ENCODE peak calls at places on chromosome 7, in eight cellular contexts. One of them, this sample, is unnamed.

GRCh38 chr7:100215895-100216294 is 3.9 kb upstream of the PVRIG start:
- DNase-seq in aorta: no peak
- DNase-seq in fibroblast of lung: peak
- DNase-seq in CD4-positive, CD25-positive, alpha-beta regulatory T cell: no peak
- DNase-seq in HCT116: no peak
- DNase-seq in substantia nigra: peak
- DNase-seq in psoas muscle: no peak
- DNase-seq in small intestine: no peak
- DNase-seq in this sample: no peak

GRCh38 chr7:152395115-152395514 is 40.7 kb downstream of the KMT2C start:
- DNase-seq in aorta: no peak
- DNase-seq in fibroblast of lung: peak
- DNase-seq in CD4-positive, CD25-positive, alpha-beta regulatory T cell: no peak
- DNase-seq in HCT116: no peak
- DNase-seq in substantia nigra: no peak
- DNase-seq in psoas muscle: no peak
- DNase-seq in small intestine: no peak
- DNase-seq in this sample: no peak

GRCh38 chr7:146565872-146566271 is 449.3 kb downstream of the CNTNAP2 start:
- DNase-seq in aorta: no peak
- DNase-seq in fibroblast of lung: no peak
- DNase-seq in CD4-positive, CD25-positive, alpha-beta regulatory T cell: no peak
- DNase-seq in HCT116: no peak
- DNase-seq in substantia nigra: no peak
- DNase-seq in psoas muscle: no peak
- DNase-seq in small intestine: no peak
- DNase-seq in this sample: no peak

GRCh38 chr7:112989531-112989930 is 97.1 kb downstream of the GPR85 start:
- DNase-seq in aorta: no peak
- DNase-seq in fibroblast of lung: peak
- DNase-seq in CD4-positive, CD25-positive, alpha-beta regulatory T cell: no peak
- DNase-seq in HCT116: no peak
- DNase-seq in substantia nigra: no peak
- DNase-seq in psoas muscle: no peak
- DNase-seq in small intestine: no peak
- DNase-seq in this sample: no peak

GRCh38 chr7:102444961-102445673 is 11.7 kb downstream of the ORAI2 start:
- DNase-seq in aorta: no peak
- DNase-seq in fibroblast of lung: no peak
- DNase-seq in CD4-positive, CD25-positive, alpha-beta regulatory T cell: no peak
- DNase-seq in HCT116: no peak
- DNase-seq in substantia nigra: no peak
- DNase-seq in psoas muscle: no peak
- DNase-seq in small intestine: no peak
- DNase-seq in this sample: no peak

GRCh38 chr7:47709051-47709450 is 127.1 kb upstream of the TNS3 start:
- DNase-seq in aorta: no peak
- DNase-seq in fibroblast of lung: no peak
- DNase-seq in CD4-positive, CD25-positive, alpha-beta regulatory T cell: no peak
- DNase-seq in HCT116: no peak
- DNase-seq in substantia nigra: no peak
- DNase-seq in psoas muscle: no peak
- DNase-seq in small intestine: no peak
- DNase-seq in this sample: no peak

GRCh38 chr7:129877146-129877792 is 75.5 kb downstream of the UBE2H start:
- DNase-seq in aorta: no peak
- DNase-seq in fibroblast of lung: no peak
- DNase-seq in CD4-positive, CD25-positive, alpha-beta regulatory T cell: no peak
- DNase-seq in HCT116: no peak
- DNase-seq in substantia nigra: no peak
- DNase-seq in psoas muscle: no peak
- DNase-seq in small intestine: no peak
- DNase-seq in this sample: no peak

GRCh38 chr7:33185786-33186185 is 56.4 kb downstream of the BBS9 start:
- DNase-seq in aorta: no peak
- DNase-seq in fibroblast of lung: peak
- DNase-seq in CD4-positive, CD25-positive, alpha-beta regulatory T cell: peak
- DNase-seq in HCT116: peak
- DNase-seq in substantia nigra: no peak
- DNase-seq in psoas muscle: no peak
- DNase-seq in small intestine: peak
- DNase-seq in this sample: no peak

GRCh38 chr7:41732279-41733062 is 29.6 kb upstream of the INHBA start:
- DNase-seq in aorta: peak
- DNase-seq in fibroblast of lung: no peak
- DNase-seq in CD4-positive, CD25-positive, alpha-beta regulatory T cell: no peak
- DNase-seq in HCT116: peak
- DNase-seq in substantia nigra: no peak
- DNase-seq in psoas muscle: no peak
- DNase-seq in small intestine: peak
- DNase-seq in this sample: no peak

GRCh38 chr7:38801786-38802185 is 107.2 kb downstream of the VPS41 start:
- DNase-seq in aorta: no peak
- DNase-seq in fibroblast of lung: peak
- DNase-seq in CD4-positive, CD25-positive, alpha-beta regulatory T cell: no peak
- DNase-seq in HCT116: no peak
- DNase-seq in substantia nigra: no peak
- DNase-seq in psoas muscle: no peak
- DNase-seq in small intestine: no peak
- DNase-seq in this sample: no peak

GRCh38 chr7:22814261-22815208 is 8.1 kb downstream of the TOMM7 start:
- DNase-seq in aorta: no peak
- DNase-seq in fibroblast of lung: peak
- DNase-seq in CD4-positive, CD25-positive, alpha-beta regulatory T cell: no peak
- DNase-seq in HCT116: no peak
- DNase-seq in substantia nigra: no peak
- DNase-seq in psoas muscle: no peak
- DNase-seq in small intestine: no peak
- DNase-seq in this sample: no peak

GRCh38 chr7:42181566-42181965 is 55.4 kb downstream of the GLI3 start:
- DNase-seq in aorta: no peak
- DNase-seq in fibroblast of lung: peak
- DNase-seq in CD4-positive, CD25-positive, alpha-beta regulatory T cell: no peak
- DNase-seq in HCT116: no peak
- DNase-seq in substantia nigra: no peak
- DNase-seq in psoas muscle: no peak
- DNase-seq in small intestine: no peak
- DNase-seq in this sample: no peak

GRCh38 chr7:104040666-104041065 is 51.2 kb upstream of the RELN start:
- DNase-seq in aorta: no peak
- DNase-seq in fibroblast of lung: no peak
- DNase-seq in CD4-positive, CD25-positive, alpha-beta regulatory T cell: no peak
- DNase-seq in HCT116: no peak
- DNase-seq in substantia nigra: no peak
- DNase-seq in psoas muscle: no peak
- DNase-seq in small intestine: no peak
- DNase-seq in this sample: no peak

GRCh38 chr7:66542528-66543373 is 85.9 kb upstream of the KCTD7 start:
- DNase-seq in aorta: no peak
- DNase-seq in fibroblast of lung: peak
- DNase-seq in CD4-positive, CD25-positive, alpha-beta regulatory T cell: peak
- DNase-seq in HCT116: no peak
- DNase-seq in substantia nigra: no peak
- DNase-seq in psoas muscle: peak
- DNase-seq in small intestine: no peak
- DNase-seq in this sample: no peak

GRCh38 chr7:1818581-1819200 is 148.6 kb downstream of the ELFN1 start:
- DNase-seq in aorta: peak
- DNase-seq in fibroblast of lung: no peak
- DNase-seq in CD4-positive, CD25-positive, alpha-beta regulatory T cell: no peak
- DNase-seq in HCT116: no peak
- DNase-seq in substantia nigra: no peak
- DNase-seq in psoas muscle: peak
- DNase-seq in small intestine: no peak
- DNase-seq in this sample: no peak

GRCh38 chr7:158576050-158576762 is 11.4 kb downstream of the PTPRN2 start:
- DNase-seq in aorta: no peak
- DNase-seq in fibroblast of lung: no peak
- DNase-seq in CD4-positive, CD25-positive, alpha-beta regulatory T cell: no peak
- DNase-seq in HCT116: no peak
- DNase-seq in substantia nigra: no peak
- DNase-seq in psoas muscle: no peak
- DNase-seq in small intestine: no peak
- DNase-seq in this sample: no peak

GRCh38 chr7:83065714-83066113 is 97.0 kb downstream of the PCLO start:
- DNase-seq in aorta: no peak
- DNase-seq in fibroblast of lung: no peak
- DNase-seq in CD4-positive, CD25-positive, alpha-beta regulatory T cell: no peak
- DNase-seq in HCT116: no peak
- DNase-seq in substantia nigra: no peak
- DNase-seq in psoas muscle: no peak
- DNase-seq in small intestine: no peak
- DNase-seq in this sample: no peak

GRCh38 chr7:38673795-38674194 is 42.6 kb upstream of the AMPH start:
- DNase-seq in aorta: no peak
- DNase-seq in fibroblast of lung: peak
- DNase-seq in CD4-positive, CD25-positive, alpha-beta regulatory T cell: no peak
- DNase-seq in HCT116: no peak
- DNase-seq in substantia nigra: no peak
- DNase-seq in psoas muscle: no peak
- DNase-seq in small intestine: no peak
- DNase-seq in this sample: no peak

GRCh38 chr7:5526190-5527037 is 102.8 kb upstream of the TNRC18 start:
- DNase-seq in aorta: peak
- DNase-seq in fibroblast of lung: no peak
- DNase-seq in CD4-positive, CD25-positive, alpha-beta regulatory T cell: peak
- DNase-seq in HCT116: no peak
- DNase-seq in substantia nigra: no peak
- DNase-seq in psoas muscle: peak
- DNase-seq in small intestine: peak
- DNase-seq in this sample: no peak

GRCh38 chr7:108836246-108836645 is 266.6 kb downstream of the DNAJB9 start:
- DNase-seq in aorta: no peak
- DNase-seq in fibroblast of lung: peak
- DNase-seq in CD4-positive, CD25-positive, alpha-beta regulatory T cell: no peak
- DNase-seq in HCT116: no peak
- DNase-seq in substantia nigra: no peak
- DNase-seq in psoas muscle: no peak
- DNase-seq in small intestine: no peak
- DNase-seq in this sample: no peak

GRCh38 chr7:106865130-106866115 is at the start of gene PIK3CG:
- DNase-seq in aorta: no peak
- DNase-seq in fibroblast of lung: no peak
- DNase-seq in CD4-positive, CD25-positive, alpha-beta regulatory T cell: peak
- DNase-seq in HCT116: no peak
- DNase-seq in substantia nigra: no peak
- DNase-seq in psoas muscle: no peak
- DNase-seq in small intestine: peak
- DNase-seq in this sample: no peak

GRCh38 chr7:132255898-132256297 is 320.4 kb downstream of the PLXNA4 start:
- DNase-seq in aorta: peak
- DNase-seq in fibroblast of lung: no peak
- DNase-seq in CD4-positive, CD25-positive, alpha-beta regulatory T cell: no peak
- DNase-seq in HCT116: no peak
- DNase-seq in substantia nigra: no peak
- DNase-seq in psoas muscle: no peak
- DNase-seq in small intestine: peak
- DNase-seq in this sample: no peak

GRCh38 chr7:20482071-20482470 is 133.4 kb upstream of the ABCB5 start:
- DNase-seq in aorta: no peak
- DNase-seq in fibroblast of lung: peak
- DNase-seq in CD4-positive, CD25-positive, alpha-beta regulatory T cell: no peak
- DNase-seq in HCT116: no peak
- DNase-seq in substantia nigra: no peak
- DNase-seq in psoas muscle: no peak
- DNase-seq in small intestine: no peak
- DNase-seq in this sample: no peak

GRCh38 chr7:30764030-30764991 is 6.9 kb upstream of the MINDY4 start:
- DNase-seq in aorta: no peak
- DNase-seq in fibroblast of lung: peak
- DNase-seq in CD4-positive, CD25-positive, alpha-beta regulatory T cell: no peak
- DNase-seq in HCT116: no peak
- DNase-seq in substantia nigra: no peak
- DNase-seq in psoas muscle: no peak
- DNase-seq in small intestine: no peak
- DNase-seq in this sample: no peak

GRCh38 chr7:12709731-12710502 is 22.5 kb downstream of the ARL4A start:
- DNase-seq in aorta: no peak
- DNase-seq in fibroblast of lung: peak
- DNase-seq in CD4-positive, CD25-positive, alpha-beta regulatory T cell: no peak
- DNase-seq in HCT116: no peak
- DNase-seq in substantia nigra: no peak
- DNase-seq in psoas muscle: no peak
- DNase-seq in small intestine: peak
- DNase-seq in this sample: no peak
- H3K27ac ChIP-seq in aorta: no peak
- H3K27ac ChIP-seq in fibroblast of lung: no peak
- H3K27ac ChIP-seq in CD4-positive, CD25-positive, alpha-beta regulatory T cell: no peak
- H3K27ac ChIP-seq in HCT116: no peak
- H3K27ac ChIP-seq in substantia nigra: no peak
- H3K27ac ChIP-seq in psoas muscle: no peak
- H3K27ac ChIP-seq in small intestine: no peak
- H3K27ac ChIP-seq in this sample: no peak

DNA sequence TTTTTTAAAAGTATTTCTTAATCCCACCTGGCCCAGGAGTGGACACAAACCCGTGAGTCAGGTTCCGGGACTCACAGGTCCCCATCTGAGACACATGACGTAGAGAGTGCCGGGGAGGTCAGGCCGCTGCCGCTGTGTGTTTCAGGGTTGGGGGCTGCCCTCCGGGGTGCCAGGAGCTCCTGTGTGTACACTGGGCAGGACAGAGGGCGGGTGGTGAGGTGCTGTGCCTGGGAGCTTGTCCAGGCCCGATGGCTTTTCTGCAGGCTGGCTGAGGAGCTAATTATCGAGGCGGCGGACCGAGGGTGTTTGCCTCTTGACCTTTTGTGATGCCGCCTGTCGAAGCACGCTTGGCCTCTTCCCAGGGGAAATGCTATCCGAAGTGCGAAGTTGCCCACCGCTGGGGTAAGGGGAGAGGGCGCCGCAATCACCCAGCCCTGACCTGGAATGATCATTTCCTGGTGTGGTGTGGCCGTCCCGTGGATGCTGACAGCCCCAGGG is 42.1 kb downstream of the FOXL3 start:
- DNase-seq in aorta: peak
- DNase-seq in fibroblast of lung: no peak
- DNase-seq in CD4-positive, CD25-positive, alpha-beta regulatory T cell: no peak
- DNase-seq in HCT116: no peak
- DNase-seq in substantia nigra: no peak
- DNase-seq in psoas muscle: peak
- DNase-seq in small intestine: no peak
- DNase-seq in this sample: no peak
- H3K27ac ChIP-seq in aorta: no peak
- H3K27ac ChIP-seq in fibroblast of lung: no peak
- H3K27ac ChIP-seq in CD4-positive, CD25-positive, alpha-beta regulatory T cell: no peak
- H3K27ac ChIP-seq in HCT116: no peak
- H3K27ac ChIP-seq in substantia nigra: no peak
- H3K27ac ChIP-seq in psoas muscle: no peak
- H3K27ac ChIP-seq in small intestine: no peak
- H3K27ac ChIP-seq in this sample: no peak

GRCh38 chr7:64557601-64558322 is 5.1 kb downstream of the ZNF680 start:
- DNase-seq in aorta: no peak
- DNase-seq in fibroblast of lung: no peak
- DNase-seq in CD4-positive, CD25-positive, alpha-beta regulatory T cell: no peak
- DNase-seq in HCT116: no peak
- DNase-seq in substantia nigra: no peak
- DNase-seq in psoas muscle: no peak
- DNase-seq in small intestine: no peak
- DNase-seq in this sample: no peak
- H3K27ac ChIP-seq in aorta: peak
- H3K27ac ChIP-seq in fibroblast of lung: no peak
- H3K27ac ChIP-seq in CD4-positive, CD25-positive, alpha-beta regulatory T cell: no peak
- H3K27ac ChIP-seq in HCT116: no peak
- H3K27ac ChIP-seq in substantia nigra: no peak
- H3K27ac ChIP-seq in psoas muscle: peak
- H3K27ac ChIP-seq in small intestine: no peak
- H3K27ac ChIP-seq in this sample: no peak

GRCh38 chr7:56106108-56107073 is at the start of gene CHCHD2:
- DNase-seq in aorta: peak
- DNase-seq in fibroblast of lung: peak
- DNase-seq in CD4-positive, CD25-positive, alpha-beta regulatory T cell: peak
- DNase-seq in HCT116: peak
- DNase-seq in substantia nigra: peak
- DNase-seq in psoas muscle: peak
- DNase-seq in small intestine: peak
- DNase-seq in this sample: peak
- H3K27ac ChIP-seq in aorta: peak
- H3K27ac ChIP-seq in fibroblast of lung: peak
- H3K27ac ChIP-seq in CD4-positive, CD25-positive, alpha-beta regulatory T cell: peak
- H3K27ac ChIP-seq in HCT116: peak
- H3K27ac ChIP-seq in substantia nigra: peak
- H3K27ac ChIP-seq in psoas muscle: peak
- H3K27ac ChIP-seq in small intestine: peak
- H3K27ac ChIP-seq in this sample: peak